ENCODE peak calls at places on chromosomes 3 and 15, in nine cellular contexts. X is IMR-90, N is upper lobe of right lung, Y is breast epithelium, K is psoas muscle, R is gastrocnemius medialis, Z is GM23338, C is PC-9, Q is ovary. I is an unnamed sample. For H3K4me1, the result is how much of the 10 kb centered on the place peaks cover.

GRCh38 chr3:4841225-4841624 is 138.0 kb upstream of the BHLHE40 start:
- DNase-seq in X (peak), R (no peak), N (no peak), Z (peak), C (no peak), Y (no peak), K (no peak), Q (no peak), I (peak)

GRCh38 chr15:32861741-32862140 is 143.9 kb downstream of the GREM1 start:
- DNase-seq in K (peak), R (no peak), Y (no peak), C (no peak), N (peak), X (peak), Q (peak), Z (peak), I (no peak)

GRCh38 chr3:52714335-52715302 is 8.7 kb downstream of the SPCS1 start:
- DNase-seq in Q (no peak), K (no peak), R (no peak), Z (peak), N (no peak), X (no peak), C (no peak), Y (no peak), I (no peak)

GRCh38 chr15:95025924-95026728 is 794.8 kb downstream of the MCTP2 start:
- DNase-seq in Y (no peak), R (no peak), C (no peak), K (no peak), N (no peak), Q (peak), X (peak), Z (peak), I (peak)

GRCh38 chr3:171847595-171848259 is 4.6 kb downstream of the TMEM212 start:
- DNase-seq in R (no peak), K (no peak), C (peak), Z (no peak), Q (no peak), N (no peak), Y (no peak), X (no peak), I (no peak)

GRCh38 chr15:74240002-74240568 is 4.0 kb downstream of the CCDC33 start:
- DNase-seq in K (peak), X (peak), R (peak), Q (peak), C (peak), Y (peak), Z (peak), N (peak), I (peak)

GRCh38 chr15:92226020-92226612 is 167.6 kb upstream of the ST8SIA2 start:
- DNase-seq in C (no peak), X (no peak), Y (no peak), R (no peak), K (no peak), Z (peak), N (no peak), Q (no peak), I (no peak)

GRCh38 chr15:66911131-66911700 is 154.2 kb upstream of the SMAD3 start:
- DNase-seq in Q (no peak), R (no peak), X (no peak), Y (no peak), N (no peak), K (no peak), Z (no peak), C (no peak), I (no peak)

GRCh38 chr3:154229217-154229590 is 95.1 kb downstream of the DHX36 start:
- DNase-seq in C (peak), Q (no peak), Y (no peak), Z (no peak), N (no peak), X (peak), K (no peak), R (no peak), I (no peak)

GRCh38 chr3:123388811-123389210 is 60.1 kb downstream of the ADCY5 start:
- DNase-seq in N (no peak), Q (no peak), Y (no peak), K (peak), R (no peak), C (no peak), Z (no peak), X (no peak), I (no peak)

GRCh38 chr3:15728766-15729165 is 69.0 kb downstream of the ANKRD28 start:
- DNase-seq in Y (no peak), X (no peak), R (no peak), C (no peak), N (no peak), Q (no peak), K (no peak), Z (no peak), I (no peak)

GRCh38 chr3:28476194-28476593 is 127.6 kb upstream of the AZI2 start:
- DNase-seq in Y (no peak), C (no peak), Z (peak), K (no peak), R (no peak), Q (no peak), X (peak), N (no peak), I (peak)

GRCh38 chr3:67008388-67008787 is 10.3 kb downstream of the KBTBD8 start:
- DNase-seq in Y (no peak), C (no peak), X (no peak), Z (no peak), R (no peak), N (no peak), Q (no peak), K (no peak), I (no peak)

GRCh38 chr3:123660276-123660675 is 75.4 kb upstream of the HACD2 start:
- DNase-seq in R (no peak), K (no peak), X (no peak), C (no peak), N (no peak), Z (no peak), Q (no peak), Y (no peak), I (no peak)

GRCh38 chr3:43273429-43273828 is 12.9 kb upstream of the SNRK start:
- DNase-seq in Q (no peak), K (no peak), N (no peak), R (no peak), Z (no peak), C (no peak), Y (no peak), X (no peak), I (no peak)

GRCh38 chr3:16864610-16865313 is 20.0 kb upstream of the PLCL2 start:
- DNase-seq in N (no peak), Y (no peak), X (peak), Q (no peak), C (no peak), R (no peak), K (no peak), Z (no peak), I (no peak)

GRCh38 chr15:38073278-38073930 is 139.0 kb downstream of the TMCO5A start:
- DNase-seq in C (no peak), X (peak), R (no peak), Q (peak), Z (peak), K (no peak), N (no peak), Y (no peak), I (no peak)

GRCh38 chr15:68788265-68788624 is 32.5 kb downstream of the ANP32A start:
- DNase-seq in X (no peak), K (no peak), Q (no peak), C (no peak), N (no peak), Y (no peak), Z (no peak), R (no peak), I (no peak)

GRCh38 chr3:127741690-127742089 is 68.9 kb downstream of the ABTB1 start:
- DNase-seq in N (no peak), Q (no peak), Y (no peak), K (no peak), X (no peak), Z (no peak), C (no peak), R (no peak), I (no peak)

GRCh38 chr3:9897408-9898372 is 5.0 kb upstream of the IL17RE start:
- DNase-seq in Q (no peak), Z (no peak), N (no peak), R (no peak), X (peak), C (peak), Y (peak), K (no peak), I (peak)

GRCh38 chr15:101525087-101525669 is 35.7 kb upstream of the PCSK6 start:
- DNase-seq in Z (no peak), Q (no peak), K (no peak), C (no peak), R (no peak), Y (no peak), N (no peak), X (no peak), I (no peak)

GRCh38 chr3:11457126-11457525 is 184.9 kb downstream of the ATG7 start:
- DNase-seq in Q (no peak), K (no peak), C (no peak), R (no peak), N (no peak), X (peak), Y (no peak), Z (no peak), I (no peak)

GRCh38 chr15:84816694-84817460 is at the start of gene ALPK3:
- DNase-seq in Z (peak), N (peak), K (peak), Y (no peak), C (peak), X (no peak), R (peak), Q (no peak), I (no peak)

GRCh38 chr3:132038198-132038825 is 3.5 kb upstream of the CPNE4 start:
- DNase-seq in Q (no peak), C (peak), N (no peak), Y (no peak), X (peak), R (no peak), K (no peak), Z (peak), I (no peak)

GRCh38 chr3:169759256-169759655 is 5.6 kb downstream of the TERC start:
- DNase-seq in C (no peak), X (peak), Q (no peak), Z (no peak), N (no peak), R (no peak), K (no peak), Y (no peak), I (peak)

GRCh38 chr15:72033285-72033684 is 84.7 kb downstream of the MYO9A start:
- DNase-seq in C (no peak), Y (no peak), X (no peak), N (no peak), K (no peak), Q (no peak), Z (no peak), R (no peak), I (no peak)

GRCh38 chr3:195868336-195868865 is 40.0 kb downstream of the TNK2 start:
- DNase-seq in Z (no peak), K (no peak), N (no peak), R (no peak), Q (no peak), Y (no peak), X (no peak), C (no peak), I (no peak)

GRCh38 chr3:110123929-110124328 is 786.6 kb upstream of the DPPA4 start:
- DNase-seq in C (no peak), N (no peak), Y (no peak), X (peak), K (no peak), Q (no peak), R (no peak), Z (no peak), I (no peak)

GRCh38 chr3:49626796-49627195 is 47.4 kb upstream of the APEH start:
- DNase-seq in Z (no peak), C (no peak), K (no peak), Y (no peak), X (no peak), N (no peak), Q (no peak), R (no peak), I (no peak)

GRCh38 chr3:23735575-23736326 is 70.0 kb upstream of the UBE2E1 start:
- DNase-seq in K (no peak), R (no peak), Y (no peak), X (no peak), N (no peak), C (no peak), Z (no peak), Q (peak), I (no peak)

GRCh38 chr15:95975212-95975611 is 355.3 kb upstream of the NR2F2 start:
- DNase-seq in X (no peak), N (no peak), K (no peak), Y (no peak), Q (no peak), C (no peak), Z (no peak), R (no peak), I (no peak)

GRCh38 chr15:65937476-65937875 is 68.2 kb downstream of the RAB11A start:
- DNase-seq in X (peak), Y (no peak), R (no peak), N (no peak), K (no peak), C (no peak), Q (no peak), Z (no peak), I (no peak)

GRCh38 chr3:72891053-72891855 is 3.4 kb downstream of the GXYLT2 start:
- DNase-seq in K (no peak), N (no peak), Q (peak), Y (peak), X (peak), R (no peak), Z (no peak), C (peak), I (peak)

GRCh38 chr15:81418891-81419290 is 44.9 kb upstream of the TMC3 start:
- DNase-seq in C (no peak), N (no peak), K (no peak), Z (no peak), R (no peak), Q (no peak), X (peak), Y (no peak), I (no peak)
- H3K4me1 ChIP-seq in C (under half), N (under half), K (under half), Z (under half), R (under half), Q (under half), X (under half), Y (under half), I (under half)

DNA sequence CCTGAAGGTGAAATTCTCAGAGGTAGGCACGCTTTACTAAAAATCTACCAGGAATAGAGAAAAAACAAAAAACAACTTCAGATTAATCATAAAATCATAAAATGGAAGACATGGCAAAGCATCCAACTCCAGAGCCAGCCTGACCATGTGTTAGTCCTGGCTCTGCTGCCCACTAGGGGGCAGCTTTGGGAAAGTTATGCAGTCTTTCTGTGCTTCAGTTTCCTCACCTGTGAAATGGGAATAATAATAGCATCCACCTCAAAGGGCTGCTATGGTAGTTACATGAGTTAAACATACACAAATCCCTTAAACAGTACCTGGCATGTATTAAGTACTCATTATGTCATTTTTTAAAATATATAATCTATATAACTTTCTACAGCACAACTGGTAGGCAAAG is 52.3 kb downstream of the WNT5A start:
- DNase-seq in R (no peak), K (no peak), Q (no peak), N (no peak), C (no peak), Y (no peak), Z (peak), X (peak), I (no peak)
- TF ChIP-seq CTCF in R (no peak), K (peak), Q (no peak), N (peak), C (peak), Y (no peak), Z (peak), X (peak), I (peak)

GRCh38 chr3:48413611-48414010 is 16.3 kb downstream of the PLXNB1 start:
- DNase-seq in C (no peak), K (peak), Z (no peak), Y (no peak), R (no peak), X (no peak), N (peak), Q (no peak), I (no peak)
- H3K27ac ChIP-seq in C (no peak), K (no peak), Z (no peak), Y (no peak), R (no peak), X (no peak), N (no peak), Q (no peak), I (no peak)

DNA sequence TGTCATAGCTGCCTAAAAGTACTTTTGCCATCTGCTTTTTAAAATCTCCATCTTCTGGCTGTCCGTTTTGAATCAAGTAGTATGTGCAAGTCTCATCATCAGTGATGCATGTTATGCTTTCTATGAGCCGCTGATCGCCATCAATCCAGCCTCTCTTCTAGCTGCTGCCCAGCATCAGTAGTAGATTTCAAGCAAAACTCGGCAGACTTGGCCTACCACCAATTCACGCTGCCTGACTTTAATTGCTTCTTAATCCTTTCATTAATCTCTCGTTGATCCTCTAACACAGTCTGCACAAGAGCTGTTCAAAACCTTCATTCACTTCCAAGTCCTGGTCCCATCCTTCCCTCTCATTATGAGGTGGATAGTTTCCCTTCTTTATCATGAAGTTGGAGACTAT is 104.9 kb downstream of the NSUN3 start:
- DNase-seq in Q (no peak), R (no peak), N (no peak), K (no peak), C (no peak), Y (no peak), Z (no peak), X (no peak), I (no peak)
- H3K4me1 ChIP-seq in Q (under half), R (under half), N (under half), K (under half), C (under half), Y (under half), Z (under half), X (under half), I (under half)

GRCh38 chr15:45573961-45574629 is 13.1 kb upstream of the BLOC1S6 start:
- DNase-seq in N (no peak), K (no peak), C (no peak), Q (no peak), Y (no peak), X (no peak), R (no peak), Z (peak), I (no peak)
- TF ChIP-seq CTCF in N (no peak), K (no peak), C (peak), Q (no peak), Y (no peak), X (peak), R (no peak), Z (peak), I (peak)

GRCh38 chr3:45632956-45633355 is 38.4 kb downstream of the LIMD1 start:
- DNase-seq in Z (no peak), K (no peak), R (no peak), C (no peak), N (no peak), Y (no peak), X (no peak), Q (no peak), I (no peak)

GRCh38 chr3:45638299-45639043 is 43.9 kb downstream of the LIMD1 start:
- DNase-seq in Y (no peak), R (no peak), Q (no peak), C (no peak), K (no peak), X (no peak), N (no peak), Z (no peak), I (no peak)

GRCh38 chr3:45639044-45639392 is 44.5 kb downstream of the LIMD1 start:
- DNase-seq in X (no peak), C (peak), Z (no peak), R (no peak), K (no peak), Q (no peak), N (no peak), Y (no peak), I (no peak)

GRCh38 chr3:45631486-45631885 is 36.9 kb downstream of the LIMD1 start:
- DNase-seq in N (no peak), C (no peak), K (no peak), Z (no peak), R (no peak), Y (no peak), X (no peak), Q (no peak), I (no peak)

GRCh38 chr3:45635475-45636256 is 41.1 kb downstream of the LIMD1 start:
- DNase-seq in R (no peak), Q (no peak), Z (peak), K (no peak), X (peak), Y (no peak), C (peak), N (no peak), I (peak)
- H3K27ac ChIP-seq in R (peak), Q (no peak), Z (peak), K (no peak), X (peak), Y (no peak), C (peak), N (peak), I (no peak)

I was measured in foreskin keratinocyte.